ENCODE peak calls at places on chromosomes 7 and 10, in seven cellular contexts. One of them, this sample, is unnamed.

GRCh38 chr10:84076047-84076388 is 63.3 kb upstream of the GHITM start:
- DNase-seq in activated CD8-positive, alpha-beta memory T cell treated with anti-CD3 and anti-CD28 coated beads for 24 hours: no peak
- DNase-seq in brain microvascular endothelial cell: peak; percentile 28
- DNase-seq in OCI-LY7: no peak
- DNase-seq in MM.1S: no peak
- DNase-seq in T follicular helper cell: no peak
- DNase-seq in Right ventricle myocardium inferior: no peak
- DNase-seq in this sample: no peak

GRCh38 chr10:100986952-100987684 is at the start of the genes MRPL43 and TWNK:
- DNase-seq in Right ventricle myocardium inferior: peak; percentile 93
- DNase-seq in MM.1S: peak; percentile 88
- DNase-seq in T follicular helper cell: peak; percentile 78
- DNase-seq in brain microvascular endothelial cell: peak; percentile 74
- DNase-seq in OCI-LY7: peak; percentile 84
- DNase-seq in activated CD8-positive, alpha-beta memory T cell treated with anti-CD3 and anti-CD28 coated beads for 24 hours: peak; percentile 94
- DNase-seq in this sample: peak; percentile 93

GRCh38 chr10:132458071-132458594 is 61.1 kb downstream of the PWWP2B start:
- DNase-seq in MM.1S: no peak
- DNase-seq in Right ventricle myocardium inferior: no peak
- DNase-seq in T follicular helper cell: no peak
- DNase-seq in brain microvascular endothelial cell: no peak
- DNase-seq in OCI-LY7: no peak
- DNase-seq in activated CD8-positive, alpha-beta memory T cell treated with anti-CD3 and anti-CD28 coated beads for 24 hours: no peak
- DNase-seq in this sample: peak; percentile 49

GRCh38 chr10:124196659-124197058 is 103.3 kb upstream of the CHST15 start:
- DNase-seq in MM.1S: no peak
- DNase-seq in T follicular helper cell: no peak
- DNase-seq in Right ventricle myocardium inferior: no peak
- DNase-seq in OCI-LY7: no peak
- DNase-seq in activated CD8-positive, alpha-beta memory T cell treated with anti-CD3 and anti-CD28 coated beads for 24 hours: no peak
- DNase-seq in brain microvascular endothelial cell: no peak
- DNase-seq in this sample: no peak

GRCh38 chr7:107068156-107068555 is 23.7 kb downstream of the PRKAR2B start:
- DNase-seq in brain microvascular endothelial cell: no peak
- DNase-seq in Right ventricle myocardium inferior: no peak
- DNase-seq in MM.1S: peak; percentile 77
- DNase-seq in activated CD8-positive, alpha-beta memory T cell treated with anti-CD3 and anti-CD28 coated beads for 24 hours: no peak
- DNase-seq in T follicular helper cell: no peak
- DNase-seq in OCI-LY7: peak; percentile 60
- DNase-seq in this sample: no peak

GRCh38 chr7:137404918-137405317 is 61.4 kb upstream of the PTN start:
- DNase-seq in brain microvascular endothelial cell: no peak
- DNase-seq in Right ventricle myocardium inferior: no peak
- DNase-seq in activated CD8-positive, alpha-beta memory T cell treated with anti-CD3 and anti-CD28 coated beads for 24 hours: no peak
- DNase-seq in OCI-LY7: no peak
- DNase-seq in T follicular helper cell: no peak
- DNase-seq in MM.1S: no peak
- DNase-seq in this sample: no peak

GRCh38 chr7:39904077-39904486 is 46.0 kb upstream of the CDK13 start:
- DNase-seq in brain microvascular endothelial cell: peak; percentile 9
- DNase-seq in OCI-LY7: no peak
- DNase-seq in Right ventricle myocardium inferior: no peak
- DNase-seq in MM.1S: no peak
- DNase-seq in T follicular helper cell: no peak
- DNase-seq in activated CD8-positive, alpha-beta memory T cell treated with anti-CD3 and anti-CD28 coated beads for 24 hours: no peak
- DNase-seq in this sample: no peak

GRCh38 chr10:82267465-82267864 is 392.5 kb downstream of the NRG3 start:
- DNase-seq in brain microvascular endothelial cell: no peak
- DNase-seq in OCI-LY7: no peak
- DNase-seq in activated CD8-positive, alpha-beta memory T cell treated with anti-CD3 and anti-CD28 coated beads for 24 hours: no peak
- DNase-seq in Right ventricle myocardium inferior: no peak
- DNase-seq in T follicular helper cell: no peak
- DNase-seq in MM.1S: peak; percentile 33
- DNase-seq in this sample: no peak

GRCh38 chr10:112790030-112790429 is 160.0 kb upstream of the TCF7L2 start:
- DNase-seq in brain microvascular endothelial cell: no peak
- DNase-seq in Right ventricle myocardium inferior: no peak
- DNase-seq in activated CD8-positive, alpha-beta memory T cell treated with anti-CD3 and anti-CD28 coated beads for 24 hours: no peak
- DNase-seq in T follicular helper cell: no peak
- DNase-seq in MM.1S: no peak
- DNase-seq in OCI-LY7: no peak
- DNase-seq in this sample: no peak

GRCh38 chr10:36448760-36449681 is 676.4 kb upstream of the ANKRD30A start:
- DNase-seq in brain microvascular endothelial cell: no peak
- DNase-seq in MM.1S: no peak
- DNase-seq in Right ventricle myocardium inferior: no peak
- DNase-seq in OCI-LY7: no peak
- DNase-seq in activated CD8-positive, alpha-beta memory T cell treated with anti-CD3 and anti-CD28 coated beads for 24 hours: no peak
- DNase-seq in T follicular helper cell: no peak
- DNase-seq in this sample: no peak

GRCh38 chr7:2092279-2092678 is 140.5 kb downstream of the MAD1L1 start:
- DNase-seq in T follicular helper cell: no peak
- DNase-seq in OCI-LY7: no peak
- DNase-seq in MM.1S: no peak
- DNase-seq in brain microvascular endothelial cell: no peak
- DNase-seq in Right ventricle myocardium inferior: no peak
- DNase-seq in activated CD8-positive, alpha-beta memory T cell treated with anti-CD3 and anti-CD28 coated beads for 24 hours: no peak
- DNase-seq in this sample: no peak

GRCh38 chr10:113961261-113961938 is 82.3 kb upstream of the ADRB1 start:
- DNase-seq in T follicular helper cell: peak; percentile 70
- DNase-seq in brain microvascular endothelial cell: no peak
- DNase-seq in Right ventricle myocardium inferior: no peak
- DNase-seq in activated CD8-positive, alpha-beta memory T cell treated with anti-CD3 and anti-CD28 coated beads for 24 hours: peak; percentile 75
- DNase-seq in MM.1S: peak; percentile 96
- DNase-seq in OCI-LY7: peak; percentile 90
- DNase-seq in this sample: no peak

GRCh38 chr10:17782921-17783665 is 26.1 kb upstream of the MRC1 start:
- DNase-seq in activated CD8-positive, alpha-beta memory T cell treated with anti-CD3 and anti-CD28 coated beads for 24 hours: no peak
- DNase-seq in MM.1S: no peak
- DNase-seq in OCI-LY7: no peak
- DNase-seq in brain microvascular endothelial cell: no peak
- DNase-seq in Right ventricle myocardium inferior: no peak
- DNase-seq in T follicular helper cell: no peak
- DNase-seq in this sample: peak; percentile 82

GRCh38 chr10:927131-927530 is 4.4 kb downstream of the LARP4B start:
- DNase-seq in T follicular helper cell: no peak
- DNase-seq in MM.1S: no peak
- DNase-seq in activated CD8-positive, alpha-beta memory T cell treated with anti-CD3 and anti-CD28 coated beads for 24 hours: no peak
- DNase-seq in OCI-LY7: no peak
- DNase-seq in Right ventricle myocardium inferior: no peak
- DNase-seq in brain microvascular endothelial cell: no peak
- DNase-seq in this sample: no peak

GRCh38 chr10:47253651-47254375 is 46.2 kb upstream of the GDF10 start:
- DNase-seq in activated CD8-positive, alpha-beta memory T cell treated with anti-CD3 and anti-CD28 coated beads for 24 hours: peak; percentile 53
- DNase-seq in T follicular helper cell: no peak
- DNase-seq in OCI-LY7: no peak
- DNase-seq in brain microvascular endothelial cell: peak; percentile 56
- DNase-seq in Right ventricle myocardium inferior: no peak
- DNase-seq in MM.1S: no peak
- DNase-seq in this sample: peak; percentile 88

GRCh38 chr7:34075543-34075942 is 170.2 kb downstream of the BMPER start:
- DNase-seq in MM.1S: no peak
- DNase-seq in Right ventricle myocardium inferior: no peak
- DNase-seq in T follicular helper cell: no peak
- DNase-seq in brain microvascular endothelial cell: no peak
- DNase-seq in OCI-LY7: no peak
- DNase-seq in activated CD8-positive, alpha-beta memory T cell treated with anti-CD3 and anti-CD28 coated beads for 24 hours: no peak
- DNase-seq in this sample: no peak

GRCh38 chr10:82084904-82085303 is 209.9 kb downstream of the NRG3 start:
- DNase-seq in brain microvascular endothelial cell: no peak
- DNase-seq in activated CD8-positive, alpha-beta memory T cell treated with anti-CD3 and anti-CD28 coated beads for 24 hours: no peak
- DNase-seq in OCI-LY7: no peak
- DNase-seq in MM.1S: no peak
- DNase-seq in T follicular helper cell: no peak
- DNase-seq in Right ventricle myocardium inferior: no peak
- DNase-seq in this sample: no peak

GRCh38 chr10:101027281-101027680 is 3.6 kb downstream of the PDZD7 start:
- DNase-seq in T follicular helper cell: no peak
- DNase-seq in OCI-LY7: no peak
- DNase-seq in brain microvascular endothelial cell: no peak
- DNase-seq in MM.1S: no peak
- DNase-seq in Right ventricle myocardium inferior: no peak
- DNase-seq in activated CD8-positive, alpha-beta memory T cell treated with anti-CD3 and anti-CD28 coated beads for 24 hours: no peak
- DNase-seq in this sample: no peak

GRCh38 chr10:131786756-131787605 is 113.8 kb upstream of the PPP2R2D start:
- DNase-seq in brain microvascular endothelial cell: peak; percentile 57
- DNase-seq in MM.1S: peak; percentile 34
- DNase-seq in activated CD8-positive, alpha-beta memory T cell treated with anti-CD3 and anti-CD28 coated beads for 24 hours: no peak
- DNase-seq in T follicular helper cell: no peak
- DNase-seq in OCI-LY7: peak; percentile 52
- DNase-seq in Right ventricle myocardium inferior: no peak
- DNase-seq in this sample: no peak

GRCh38 chr10:82288461-82288881 is 413.5 kb downstream of the NRG3 start:
- DNase-seq in T follicular helper cell: no peak
- DNase-seq in activated CD8-positive, alpha-beta memory T cell treated with anti-CD3 and anti-CD28 coated beads for 24 hours: no peak
- DNase-seq in MM.1S: no peak
- DNase-seq in OCI-LY7: no peak
- DNase-seq in Right ventricle myocardium inferior: no peak
- DNase-seq in brain microvascular endothelial cell: peak; percentile 41
- DNase-seq in this sample: no peak

GRCh38 chr10:69087600-69088470 is at the start of gene SRGN:
- DNase-seq in OCI-LY7: peak; percentile 75
- DNase-seq in brain microvascular endothelial cell: peak; percentile 95
- DNase-seq in T follicular helper cell: peak; percentile 75
- DNase-seq in Right ventricle myocardium inferior: peak; percentile 70
- DNase-seq in activated CD8-positive, alpha-beta memory T cell treated with anti-CD3 and anti-CD28 coated beads for 24 hours: peak; percentile 83
- DNase-seq in MM.1S: peak; percentile 97
- DNase-seq in this sample: peak; percentile 58

GRCh38 chr7:130732980-130733865 is 784 bp downstream of the KLF14 start:
- DNase-seq in MM.1S: peak; percentile 53
- DNase-seq in Right ventricle myocardium inferior: peak; percentile 62
- DNase-seq in T follicular helper cell: no peak
- DNase-seq in brain microvascular endothelial cell: no peak
- DNase-seq in activated CD8-positive, alpha-beta memory T cell treated with anti-CD3 and anti-CD28 coated beads for 24 hours: peak; percentile 64
- DNase-seq in OCI-LY7: no peak
- DNase-seq in this sample: peak; percentile 69

GRCh38 chr7:106313966-106314365 is 29.2 kb upstream of the NAMPT start:
- DNase-seq in Right ventricle myocardium inferior: no peak
- DNase-seq in MM.1S: no peak
- DNase-seq in activated CD8-positive, alpha-beta memory T cell treated with anti-CD3 and anti-CD28 coated beads for 24 hours: no peak
- DNase-seq in T follicular helper cell: no peak
- DNase-seq in OCI-LY7: no peak
- DNase-seq in brain microvascular endothelial cell: no peak
- DNase-seq in this sample: no peak

GRCh38 chr7:148696787-148697186 is 1.9 kb upstream of the CUL1 start:
- DNase-seq in brain microvascular endothelial cell: no peak
- DNase-seq in OCI-LY7: no peak
- DNase-seq in activated CD8-positive, alpha-beta memory T cell treated with anti-CD3 and anti-CD28 coated beads for 24 hours: no peak
- DNase-seq in Right ventricle myocardium inferior: no peak
- DNase-seq in MM.1S: no peak
- DNase-seq in T follicular helper cell: no peak
- DNase-seq in this sample: no peak

GRCh38 chr7:74311305-74311744 is 22.1 kb downstream of the CLIP2 start:
- DNase-seq in T follicular helper cell: no peak
- DNase-seq in Right ventricle myocardium inferior: no peak
- DNase-seq in OCI-LY7: no peak
- DNase-seq in activated CD8-positive, alpha-beta memory T cell treated with anti-CD3 and anti-CD28 coated beads for 24 hours: no peak
- DNase-seq in MM.1S: no peak
- DNase-seq in brain microvascular endothelial cell: no peak
- DNase-seq in this sample: no peak

GRCh38 chr7:131212114-131212513 is 115.6 kb upstream of the MKLN1 start:
- DNase-seq in MM.1S: no peak
- DNase-seq in Right ventricle myocardium inferior: no peak
- DNase-seq in brain microvascular endothelial cell: peak; percentile 24
- DNase-seq in T follicular helper cell: no peak
- DNase-seq in OCI-LY7: no peak
- DNase-seq in activated CD8-positive, alpha-beta memory T cell treated with anti-CD3 and anti-CD28 coated beads for 24 hours: no peak
- DNase-seq in this sample: no peak

GRCh38 chr7:149456770-149457421 is 4.0 kb downstream of the ZNF777 start:
- DNase-seq in brain microvascular endothelial cell: no peak
- DNase-seq in OCI-LY7: no peak
- DNase-seq in T follicular helper cell: no peak
- DNase-seq in Right ventricle myocardium inferior: peak; percentile 21
- DNase-seq in MM.1S: no peak
- DNase-seq in activated CD8-positive, alpha-beta memory T cell treated with anti-CD3 and anti-CD28 coated beads for 24 hours: peak; percentile 30
- DNase-seq in this sample: no peak

GRCh38 chr7:158061884-158062656 is 525.6 kb downstream of the PTPRN2 start:
- DNase-seq in MM.1S: no peak
- DNase-seq in Right ventricle myocardium inferior: no peak
- DNase-seq in OCI-LY7: no peak
- DNase-seq in T follicular helper cell: no peak
- DNase-seq in activated CD8-positive, alpha-beta memory T cell treated with anti-CD3 and anti-CD28 coated beads for 24 hours: no peak
- DNase-seq in brain microvascular endothelial cell: no peak
- DNase-seq in this sample: no peak

GRCh38 chr10:124512600-124512999 is 51.0 kb downstream of the LHPP start:
- DNase-seq in activated CD8-positive, alpha-beta memory T cell treated with anti-CD3 and anti-CD28 coated beads for 24 hours: no peak
- DNase-seq in MM.1S: no peak
- DNase-seq in Right ventricle myocardium inferior: no peak
- DNase-seq in T follicular helper cell: no peak
- DNase-seq in OCI-LY7: no peak
- DNase-seq in brain microvascular endothelial cell: no peak
- DNase-seq in this sample: peak; percentile 26

GRCh38 chr7:52498319-52498718 is 537.1 kb upstream of the POM121L12 start:
- DNase-seq in T follicular helper cell: no peak
- DNase-seq in activated CD8-positive, alpha-beta memory T cell treated with anti-CD3 and anti-CD28 coated beads for 24 hours: no peak
- DNase-seq in brain microvascular endothelial cell: no peak
- DNase-seq in Right ventricle myocardium inferior: no peak
- DNase-seq in OCI-LY7: no peak
- DNase-seq in MM.1S: no peak
- DNase-seq in this sample: no peak

GRCh38 chr7:80134536-80135305 is at the start of gene GNAI1:
- DNase-seq in MM.1S: peak; percentile 67
- DNase-seq in brain microvascular endothelial cell: peak; percentile 54
- DNase-seq in T follicular helper cell: no peak
- DNase-seq in Right ventricle myocardium inferior: peak; percentile 77
- DNase-seq in activated CD8-positive, alpha-beta memory T cell treated with anti-CD3 and anti-CD28 coated beads for 24 hours: peak; percentile 61
- DNase-seq in OCI-LY7: no peak
- DNase-seq in this sample: peak; percentile 64

GRCh38 chr7:19919156-19920085 is 146.0 kb upstream of the TMEM196 start:
- DNase-seq in T follicular helper cell: no peak
- DNase-seq in MM.1S: no peak
- DNase-seq in activated CD8-positive, alpha-beta memory T cell treated with anti-CD3 and anti-CD28 coated beads for 24 hours: no peak
- DNase-seq in brain microvascular endothelial cell: peak; percentile 33
- DNase-seq in Right ventricle myocardium inferior: no peak
- DNase-seq in OCI-LY7: no peak
- DNase-seq in this sample: no peak

GRCh38 chr10:3867454-3868273 is 82.7 kb upstream of the KLF6 start:
- DNase-seq in T follicular helper cell: no peak
- DNase-seq in OCI-LY7: no peak
- DNase-seq in brain microvascular endothelial cell: no peak
- DNase-seq in Right ventricle myocardium inferior: no peak
- DNase-seq in MM.1S: no peak
- DNase-seq in activated CD8-positive, alpha-beta memory T cell treated with anti-CD3 and anti-CD28 coated beads for 24 hours: no peak
- DNase-seq in this sample: no peak

GRCh38 chr10:22503315-22504090 is 158.2 kb downstream of the SPAG6 start:
- DNase-seq in activated CD8-positive, alpha-beta memory T cell treated with anti-CD3 and anti-CD28 coated beads for 24 hours: no peak
- DNase-seq in T follicular helper cell: no peak
- DNase-seq in OCI-LY7: no peak
- DNase-seq in Right ventricle myocardium inferior: no peak
- DNase-seq in brain microvascular endothelial cell: no peak
- DNase-seq in MM.1S: no peak
- DNase-seq in this sample: no peak

GRCh38 chr10:95260909-95261552 is 29.8 kb downstream of the PDLIM1 start:
- DNase-seq in activated CD8-positive, alpha-beta memory T cell treated with anti-CD3 and anti-CD28 coated beads for 24 hours: no peak
- DNase-seq in brain microvascular endothelial cell: no peak
- DNase-seq in T follicular helper cell: no peak
- DNase-seq in Right ventricle myocardium inferior: no peak
- DNase-seq in MM.1S: peak; percentile 38
- DNase-seq in OCI-LY7: no peak
- DNase-seq in this sample: no peak

GRCh38 chr7:80583901-80584300 is 54.5 kb upstream of the CD36 start:
- DNase-seq in T follicular helper cell: no peak
- DNase-seq in MM.1S: no peak
- DNase-seq in activated CD8-positive, alpha-beta memory T cell treated with anti-CD3 and anti-CD28 coated beads for 24 hours: no peak
- DNase-seq in OCI-LY7: no peak
- DNase-seq in Right ventricle myocardium inferior: peak; percentile 71
- DNase-seq in brain microvascular endothelial cell: no peak
- DNase-seq in this sample: peak; percentile 40

GRCh38 chr7:107643938-107644703 is 16.5 kb upstream of the SLC26A4 start:
- DNase-seq in MM.1S: no peak
- DNase-seq in OCI-LY7: no peak
- DNase-seq in Right ventricle myocardium inferior: no peak
- DNase-seq in T follicular helper cell: no peak
- DNase-seq in activated CD8-positive, alpha-beta memory T cell treated with anti-CD3 and anti-CD28 coated beads for 24 hours: no peak
- DNase-seq in brain microvascular endothelial cell: no peak
- DNase-seq in this sample: no peak

GRCh38 chr10:118551535-118552100 is 43.8 kb downstream of the PRLHR start:
- DNase-seq in Right ventricle myocardium inferior: no peak
- DNase-seq in MM.1S: no peak
- DNase-seq in activated CD8-positive, alpha-beta memory T cell treated with anti-CD3 and anti-CD28 coated beads for 24 hours: no peak
- DNase-seq in OCI-LY7: no peak
- DNase-seq in T follicular helper cell: no peak
- DNase-seq in brain microvascular endothelial cell: no peak
- DNase-seq in this sample: no peak